ENCODE peak calls at places on chromosome 7, in eight cellular contexts. N is prostate gland; R is Calu3; D is lower leg skin; E is CD4-positive, alpha-beta T cell; U is AG09319; Z is retinal pigment epithelial cell; P is progenitor cell of endocrine pancreas. H is an unnamed sample.

GRCh38 chr7:20217193-20217948 is at the start of gene MACC1:
- DNase-seq in N (peak), E (no peak), Z (no peak), D (no peak), R (peak), U (no peak), P (peak), H (no peak)

GRCh38 chr7:131034166-131034881 is 293.4 kb upstream of the MKLN1 start:
- DNase-seq in P (no peak), N (no peak), R (no peak), D (no peak), Z (no peak), U (no peak), E (no peak), H (no peak)

GRCh38 chr7:26329520-26330269 is 38.0 kb downstream of the SNX10 start:
- DNase-seq in D (peak), Z (no peak), U (no peak), E (no peak), P (no peak), R (no peak), N (no peak), H (no peak)

GRCh38 chr7:129332354-129333056 is 101.7 kb upstream of the STRIP2 start:
- DNase-seq in P (no peak), U (peak), D (no peak), Z (no peak), E (no peak), R (no peak), N (no peak), H (no peak)

GRCh38 chr7:16078076-16078952 is 343.0 kb downstream of the CRPPA start:
- DNase-seq in U (no peak), R (peak), E (no peak), D (no peak), N (peak), Z (no peak), P (no peak), H (peak)

GRCh38 chr7:43764807-43765491 is 6.5 kb downstream of the BLVRA start:
- DNase-seq in R (peak), N (peak), E (no peak), P (no peak), D (peak), Z (no peak), U (no peak), H (no peak)

GRCh38 chr7:28138837-28139236 is 41.8 kb downstream of the JAZF1 start:
- DNase-seq in U (no peak), N (no peak), D (no peak), Z (no peak), E (no peak), R (no peak), P (no peak), H (no peak)

GRCh38 chr7:158377800-158378623 is 209.6 kb downstream of the PTPRN2 start:
- DNase-seq in N (no peak), P (no peak), R (no peak), Z (no peak), E (no peak), D (no peak), U (no peak), H (no peak)

GRCh38 chr7:368651-369475 is 78.9 kb downstream of the FOXL3 start:
- DNase-seq in R (no peak), P (no peak), N (peak), E (no peak), U (no peak), Z (no peak), D (no peak), H (no peak)

DNA sequence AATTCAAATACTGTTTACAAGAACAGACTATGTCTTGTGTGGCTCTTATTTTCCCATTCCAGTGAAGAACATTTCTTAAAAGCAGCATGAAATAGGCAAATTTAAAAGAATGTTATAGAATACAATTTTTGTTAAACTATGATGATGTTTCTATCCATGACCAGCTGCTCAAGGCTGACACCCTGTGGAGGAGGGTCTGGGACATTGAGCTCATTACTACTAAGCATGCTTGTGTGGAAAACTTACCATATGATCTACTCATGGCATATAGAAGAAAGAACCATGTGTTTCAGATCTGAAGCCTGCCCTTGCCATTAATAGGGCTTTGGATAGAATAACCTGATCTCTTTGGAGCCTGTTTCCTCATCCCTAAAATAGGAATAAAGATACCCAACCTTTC is 125.0 kb downstream of the FOXP2 start:
- DNase-seq in Z (no peak), P (no peak), N (no peak), E (no peak), U (no peak), D (no peak), R (peak), H (peak)
- TF ChIP-seq CTCF in Z (peak), P (peak), N (no peak), E (no peak), U (peak), D (no peak), R (no peak), H (no peak)

DNA sequence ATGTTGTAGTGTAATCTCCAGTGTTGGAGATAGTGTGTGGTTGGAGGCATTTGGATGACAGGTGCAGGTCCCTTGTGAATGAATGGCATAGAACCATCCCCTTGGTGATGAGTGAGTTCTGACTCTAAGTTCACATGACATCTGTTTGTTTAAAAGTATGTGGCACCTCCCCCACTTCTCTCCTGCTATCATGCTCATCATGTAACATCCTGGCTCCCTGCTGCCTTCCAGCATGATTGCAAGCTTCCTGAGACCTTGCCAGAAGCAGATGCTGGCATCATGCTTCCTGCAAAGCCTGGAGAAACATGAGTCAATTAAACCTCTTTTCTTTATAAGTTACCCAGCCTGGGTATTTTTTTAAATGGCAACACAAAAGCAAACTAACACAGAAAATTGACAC is 499.0 kb upstream of the SEMA3D start:
- DNase-seq in Z (no peak), P (no peak), E (no peak), N (no peak), R (no peak), D (no peak), U (no peak), H (no peak)
- TF ChIP-seq CTCF in Z (no peak), P (no peak), E (no peak), N (no peak), R (no peak), D (no peak), U (no peak), H (no peak)

GRCh38 chr7:151093748-151094147 is 7.5 kb downstream of the AGAP3 start:
- DNase-seq in R (no peak), E (no peak), P (no peak), D (no peak), N (no peak), Z (no peak), U (no peak), H (no peak)

GRCh38 chr7:151091988-151092387 is 5.7 kb downstream of the AGAP3 start:
- DNase-seq in D (no peak), Z (no peak), U (no peak), R (no peak), E (no peak), N (no peak), P (no peak), H (no peak)

GRCh38 chr7:151089893-151090730 is 3.8 kb downstream of the AGAP3 start:
- DNase-seq in E (no peak), P (no peak), N (no peak), D (no peak), U (no peak), R (no peak), Z (no peak), H (no peak)

GRCh38 chr7:151091003-151091402 is 4.7 kb downstream of the AGAP3 start:
- DNase-seq in P (no peak), Z (no peak), R (no peak), D (no peak), U (no peak), N (no peak), E (no peak), H (no peak)

GRCh38 chr7:151091431-151091830 is 5.2 kb downstream of the AGAP3 start:
- DNase-seq in Z (no peak), N (no peak), U (no peak), P (no peak), D (no peak), E (no peak), R (no peak), H (peak)
- TF ChIP-seq CTCF in Z (peak), N (no peak), U (peak), P (peak), D (no peak), E (no peak), R (peak), H (peak)

GRCh38 chr7:2231992-2232765 is 566 bp downstream of the MAD1L1 start:
- DNase-seq in E (no peak), N (no peak), R (peak), Z (no peak), U (no peak), P (peak), D (no peak), H (peak)
- TF ChIP-seq CTCF in E (no peak), N (no peak), R (no peak), Z (peak), U (no peak), P (peak), D (no peak), H (no peak)

DNA sequence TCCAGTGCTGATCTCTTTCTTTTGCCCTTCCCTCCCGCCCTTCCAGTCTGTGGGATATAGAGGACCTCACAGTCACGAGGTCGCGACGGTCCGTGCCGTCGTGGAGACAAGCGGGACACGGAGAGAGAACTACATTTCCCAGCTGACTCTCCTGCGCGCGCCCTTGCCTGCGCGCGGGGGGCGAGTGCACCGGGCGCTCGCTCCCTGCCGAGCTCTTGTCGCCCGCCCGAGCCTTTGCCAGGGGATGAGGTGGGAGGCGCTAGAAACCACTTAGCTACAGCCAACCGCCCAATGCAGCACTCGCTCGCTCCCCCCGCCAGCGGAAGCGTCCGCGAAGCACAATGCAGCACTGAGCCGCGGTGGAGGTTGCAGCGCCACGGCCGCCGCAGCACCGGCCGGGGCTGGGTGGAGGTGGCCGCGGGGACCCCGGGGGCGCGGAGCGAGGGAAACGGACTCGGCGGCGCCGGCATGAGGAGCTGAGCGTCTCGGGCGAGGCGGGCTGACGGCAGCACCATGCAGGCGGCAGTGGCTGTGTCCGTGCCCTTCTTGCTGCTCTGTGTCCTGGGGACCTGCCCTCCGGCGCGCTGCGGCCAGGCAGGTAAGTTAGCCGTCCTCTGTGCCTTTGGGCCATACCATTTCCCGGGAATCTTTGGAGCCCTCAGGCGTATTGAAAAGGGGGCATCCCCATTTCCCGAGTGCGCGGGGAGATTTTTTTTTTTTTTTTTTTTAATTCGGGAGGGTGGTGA is at the start of gene ADAM22:
- DNase-seq in U (peak), D (peak), Z (peak), P (peak), R (peak), E (peak), N (peak), H (peak)
- TF ChIP-seq CTCF in U (no peak), D (no peak), Z (peak), P (no peak), R (no peak), E (no peak), N (no peak), H (no peak)

GRCh38 chr7:8441602-8442294 is 8.3 kb downstream of the NXPH1 start:
- DNase-seq in D (no peak), P (no peak), U (no peak), E (no peak), R (no peak), Z (no peak), N (no peak), H (no peak)

GRCh38 chr7:8442295-8442813 is 8.9 kb downstream of the NXPH1 start:
- DNase-seq in U (no peak), N (no peak), P (no peak), R (no peak), Z (no peak), D (no peak), E (no peak), H (no peak)

GRCh38 chr7:8441106-8441590 is 7.7 kb downstream of the NXPH1 start:
- DNase-seq in E (no peak), U (no peak), P (no peak), N (no peak), Z (no peak), R (no peak), D (no peak), H (no peak)

GRCh38 chr7:8442814-8443304 is 9.4 kb downstream of the NXPH1 start:
- DNase-seq in R (peak), P (peak), E (peak), U (no peak), Z (no peak), D (no peak), N (no peak), H (peak)

GRCh38 chr7:8443871-8444756 is 10.7 kb downstream of the NXPH1 start:
- DNase-seq in P (no peak), Z (no peak), R (peak), U (no peak), N (no peak), D (no peak), E (no peak), H (peak)
- TF ChIP-seq CTCF in P (peak), Z (peak), R (peak), U (no peak), N (no peak), D (no peak), E (no peak), H (peak)

GRCh38 chr7:107248551-107249316 is 79.9 kb downstream of the HBP1 start:
- DNase-seq in Z (no peak), N (no peak), U (no peak), R (no peak), E (no peak), P (no peak), D (no peak), H (no peak)
- TF ChIP-seq CTCF in Z (no peak), N (no peak), U (no peak), R (no peak), E (no peak), P (no peak), D (no peak), H (no peak)

GRCh38 chr7:22457471-22457870 is 42.5 kb downstream of the STEAP1B start:
- DNase-seq in D (no peak), Z (no peak), P (no peak), E (no peak), N (no peak), R (no peak), U (no peak), H (no peak)
- TF ChIP-seq CTCF in D (no peak), Z (no peak), P (no peak), E (no peak), N (no peak), R (no peak), U (no peak), H (no peak)

DNA sequence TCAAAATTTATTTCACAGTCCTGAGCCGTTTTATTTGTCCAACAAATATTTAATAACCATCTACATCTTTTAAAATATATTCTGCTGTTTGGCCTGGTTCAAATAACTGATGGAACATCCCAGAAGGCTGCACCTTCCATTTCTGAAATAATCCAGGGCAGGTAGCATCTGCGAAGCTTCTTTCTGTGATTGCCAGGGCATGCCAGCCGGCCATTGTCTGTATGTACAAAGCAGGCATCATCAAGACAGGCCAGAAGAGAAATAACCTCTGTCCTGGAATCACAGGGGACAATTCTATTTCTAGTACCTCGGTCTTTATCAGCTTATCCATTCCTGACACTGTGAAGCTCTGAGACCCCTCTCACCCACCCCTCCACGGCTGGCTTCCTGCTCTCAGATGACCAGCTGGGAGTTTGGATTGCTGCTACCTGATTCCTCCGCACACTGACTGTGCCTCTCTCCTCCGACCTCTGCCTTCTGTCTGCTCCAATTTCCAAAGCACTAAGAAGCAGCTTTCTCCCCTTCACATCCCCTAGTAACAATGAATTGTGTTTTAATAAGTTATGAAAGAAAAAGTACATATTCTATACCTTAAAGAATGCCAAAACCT is 8.0 kb downstream of the DGKI start:
- DNase-seq in P (no peak), E (no peak), R (no peak), D (no peak), U (no peak), N (no peak), Z (no peak), H (no peak)
- TF ChIP-seq CTCF in P (no peak), E (no peak), R (no peak), D (no peak), U (no peak), N (no peak), Z (no peak), H (no peak)

GRCh38 chr7:65247491-65247890 is 126.2 kb upstream of the ZNF92 start:
- DNase-seq in U (no peak), R (no peak), P (no peak), D (peak), E (no peak), N (no peak), Z (no peak), H (no peak)
- TF ChIP-seq CTCF in U (no peak), R (no peak), P (no peak), D (no peak), E (no peak), N (no peak), Z (no peak), H (no peak)

H was measured in endothelial cell.